ENCODE peak calls at places on chromosomes 2 and 18, in four cellular contexts. X is uterus; V is effector memory CD4-positive, alpha-beta T cell; R is right lobe of liver. W is an unnamed sample.

GRCh38 chr18:48227206-48227605 is 182.0 kb downstream of the ZBTB7C start:
- DNase-seq in R (no peak), X (no peak), V (no peak), W (no peak)

GRCh38 chr2:172998547-172998946 is 77.1 kb upstream of the MAP3K20 start:
- DNase-seq in X (no peak), R (no peak), V (no peak), W (no peak)

GRCh38 chr2:177211602-177212105 is 940 bp upstream of the HNRNPA3 start:
- DNase-seq in V (no peak), R (no peak), X (no peak), W (no peak)

GRCh38 chr2:175234153-175234552 is 52.6 kb upstream of the ATP5MC3 start:
- DNase-seq in V (no peak), X (no peak), R (no peak), W (no peak)

GRCh38 chr2:45329045-45329677 is 281.9 kb downstream of the SRBD1 start:
- DNase-seq in R (no peak), X (no peak), V (no peak), W (no peak)

GRCh38 chr2:63984606-63985359 is 34.4 kb downstream of the VPS54 start:
- DNase-seq in X (no peak), V (no peak), R (no peak), W (no peak)

GRCh38 chr2:207692206-207693065 is 19.0 kb upstream of the CCNYL1 start:
- DNase-seq in X (no peak), R (peak), V (no peak), W (peak)

GRCh38 chr18:25962176-25962575 is 128.2 kb downstream of the SS18 start:
- DNase-seq in X (no peak), V (no peak), R (no peak), W (no peak)

GRCh38 chr2:64186698-64187605 is 42.7 kb upstream of the PELI1 start:
- DNase-seq in R (no peak), V (no peak), X (no peak), W (no peak)

GRCh38 chr18:79164696-79165095 is 95.5 kb downstream of the ATP9B start:
- DNase-seq in R (no peak), X (no peak), V (no peak), W (no peak)

GRCh38 chr18:79166702-79167101 is 97.5 kb downstream of the ATP9B start:
- DNase-seq in R (no peak), X (no peak), V (no peak), W (no peak)

GRCh38 chr18:79173742-79174141 is 104.5 kb downstream of the ATP9B start:
- DNase-seq in V (no peak), R (no peak), X (no peak), W (no peak)

GRCh38 chr18:79167526-79168190 is 98.5 kb downstream of the ATP9B start:
- DNase-seq in R (no peak), V (no peak), X (no peak), W (no peak)

DNA sequence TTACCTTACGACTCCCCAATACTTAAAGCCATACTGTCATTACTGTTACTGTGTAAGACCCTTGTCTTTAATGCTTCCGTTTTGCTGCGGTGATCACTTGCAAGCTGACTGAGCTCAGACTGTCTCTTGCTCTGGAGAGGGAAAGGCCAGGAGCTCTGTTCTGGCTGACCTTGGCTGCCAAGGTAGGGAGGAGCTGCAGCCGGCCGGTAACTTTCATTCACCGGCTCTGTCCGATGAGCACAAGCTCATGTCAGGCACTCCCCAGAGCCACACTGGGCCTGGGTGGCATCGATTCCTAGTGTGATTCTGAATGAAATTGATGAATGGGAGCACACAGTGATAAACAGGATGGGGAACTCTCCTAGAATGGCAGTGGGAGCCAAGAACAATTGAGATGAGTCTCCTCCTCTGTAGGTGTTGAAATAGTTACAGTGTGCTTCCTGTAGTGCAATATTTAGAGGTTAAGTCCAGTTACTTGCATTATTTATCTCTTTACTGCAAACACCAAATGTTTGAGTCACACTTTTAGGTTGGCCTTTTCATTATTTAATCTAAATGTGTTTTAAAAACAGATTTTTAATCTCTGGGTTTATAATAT is 100.9 kb downstream of the ATP9B start:
- DNase-seq in R (no peak), X (no peak), V (no peak), W (no peak)
- H3K27ac ChIP-seq in R (no peak), X (no peak), V (no peak), W (no peak)

DNA sequence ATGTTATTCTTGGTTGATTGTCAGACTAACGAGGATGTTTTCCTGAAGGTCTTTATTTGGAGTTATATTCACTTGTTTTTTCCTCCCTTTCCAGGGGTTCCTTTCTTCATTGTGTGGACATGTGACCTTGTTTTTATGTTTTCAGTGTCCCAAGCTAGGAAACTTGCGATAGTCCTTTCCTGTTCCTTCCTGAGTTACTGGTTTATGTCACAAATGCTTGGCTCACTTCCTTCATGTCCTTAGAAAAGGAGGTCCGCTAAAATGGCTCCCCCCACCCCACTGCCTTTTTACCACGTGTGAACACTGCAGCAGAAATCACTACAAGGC is 179.0 kb downstream of the TXNL1 start:
- DNase-seq in V (no peak), X (no peak), R (no peak), W (no peak)
- H3K27ac ChIP-seq in V (no peak), X (peak), R (no peak), W (no peak)

GRCh38 chr2:69166812-69167468 is 154.0 kb downstream of the ANTXR1 start:
- DNase-seq in X (no peak), V (no peak), R (no peak), W (no peak)
- H3K27ac ChIP-seq in X (peak), V (no peak), R (no peak), W (peak)

GRCh38 chr2:135130751-135131150 is 78.7 kb downstream of the RAB3GAP1 start:
- DNase-seq in X (no peak), V (no peak), R (no peak), W (no peak)

GRCh38 chr2:135132314-135132713 is 80.2 kb downstream of the RAB3GAP1 start:
- DNase-seq in X (no peak), R (no peak), V (no peak), W (no peak)
- H3K27ac ChIP-seq in X (no peak), R (no peak), V (no peak), W (no peak)

GRCh38 chr2:190535119-190535439 is 557 bp upstream of the NEMP2 start:
- DNase-seq in X (no peak), V (no peak), R (no peak), W (no peak)

GRCh38 chr2:190533968-190534309 is 583 bp downstream of the NEMP2 start:
- DNase-seq in V (peak), X (no peak), R (peak), W (no peak)

GRCh38 chr2:190537765-190538164 is 3.2 kb upstream of the NEMP2 start:
- DNase-seq in V (no peak), X (no peak), R (no peak), W (no peak)

GRCh38 chr2:190534310-190535118 is at the start of gene NEMP2:
- DNase-seq in X (peak), V (peak), R (peak), W (peak)

DNA sequence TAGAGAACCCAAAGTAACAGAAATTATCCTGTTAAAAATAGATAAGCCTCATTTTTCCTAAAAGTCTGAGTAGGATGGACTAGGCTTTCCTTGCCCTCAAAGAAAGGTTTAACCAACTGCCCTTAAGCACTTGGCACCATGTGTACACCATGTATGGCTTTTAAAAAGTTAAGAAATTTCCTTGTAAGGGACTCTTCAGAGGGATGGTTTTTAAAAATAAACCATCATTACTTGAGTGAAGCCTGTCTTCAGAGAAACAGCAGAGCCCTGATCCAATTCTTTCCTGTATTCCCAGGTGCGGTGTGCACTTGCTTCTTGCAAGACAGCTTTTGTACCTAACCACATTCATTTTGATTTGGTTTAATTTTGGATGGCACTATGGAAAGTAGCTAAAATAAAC is 1.1 kb upstream of the NEMP2 start:
- DNase-seq in R (no peak), X (no peak), V (no peak), W (no peak)
- H3K27ac ChIP-seq in R (peak), X (peak), V (no peak), W (no peak)

DNA sequence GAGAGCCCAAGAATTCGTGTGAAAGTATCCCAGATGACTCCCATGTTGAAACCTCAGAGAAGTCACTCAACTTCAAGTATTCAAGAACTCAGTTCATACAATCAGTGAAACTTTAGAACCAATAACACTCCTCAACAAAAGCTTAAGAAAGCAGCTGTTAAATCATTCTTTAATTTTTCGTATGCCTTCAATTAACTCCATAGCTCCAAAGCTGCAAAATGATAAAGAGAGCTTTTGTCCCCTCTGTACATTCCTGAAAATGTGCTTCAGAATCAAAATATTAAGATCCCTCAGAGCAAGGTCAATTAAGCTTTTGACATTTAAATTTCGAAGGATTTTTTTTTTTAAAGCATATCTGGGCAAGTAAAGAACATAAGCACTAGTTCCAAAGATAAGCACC is 4.7 kb downstream of the COBLL1 start:
- DNase-seq in V (no peak), R (no peak), X (no peak), W (no peak)
- H3K27ac ChIP-seq in V (no peak), R (no peak), X (no peak), W (no peak)

GRCh38 chr2:28601612-28602011 is 105.8 kb downstream of the PLB1 start:
- DNase-seq in R (peak), X (no peak), V (no peak), W (no peak)

GRCh38 chr2:28603821-28604220 is 108.0 kb downstream of the PLB1 start:
- DNase-seq in R (no peak), V (no peak), X (no peak), W (no peak)

GRCh38 chr2:28604284-28604843 is 108.5 kb downstream of the PLB1 start:
- DNase-seq in R (no peak), V (no peak), X (no peak), W (no peak)

GRCh38 chr2:28602136-28602660 is 106.3 kb downstream of the PLB1 start:
- DNase-seq in X (no peak), V (no peak), R (no peak), W (no peak)

DNA sequence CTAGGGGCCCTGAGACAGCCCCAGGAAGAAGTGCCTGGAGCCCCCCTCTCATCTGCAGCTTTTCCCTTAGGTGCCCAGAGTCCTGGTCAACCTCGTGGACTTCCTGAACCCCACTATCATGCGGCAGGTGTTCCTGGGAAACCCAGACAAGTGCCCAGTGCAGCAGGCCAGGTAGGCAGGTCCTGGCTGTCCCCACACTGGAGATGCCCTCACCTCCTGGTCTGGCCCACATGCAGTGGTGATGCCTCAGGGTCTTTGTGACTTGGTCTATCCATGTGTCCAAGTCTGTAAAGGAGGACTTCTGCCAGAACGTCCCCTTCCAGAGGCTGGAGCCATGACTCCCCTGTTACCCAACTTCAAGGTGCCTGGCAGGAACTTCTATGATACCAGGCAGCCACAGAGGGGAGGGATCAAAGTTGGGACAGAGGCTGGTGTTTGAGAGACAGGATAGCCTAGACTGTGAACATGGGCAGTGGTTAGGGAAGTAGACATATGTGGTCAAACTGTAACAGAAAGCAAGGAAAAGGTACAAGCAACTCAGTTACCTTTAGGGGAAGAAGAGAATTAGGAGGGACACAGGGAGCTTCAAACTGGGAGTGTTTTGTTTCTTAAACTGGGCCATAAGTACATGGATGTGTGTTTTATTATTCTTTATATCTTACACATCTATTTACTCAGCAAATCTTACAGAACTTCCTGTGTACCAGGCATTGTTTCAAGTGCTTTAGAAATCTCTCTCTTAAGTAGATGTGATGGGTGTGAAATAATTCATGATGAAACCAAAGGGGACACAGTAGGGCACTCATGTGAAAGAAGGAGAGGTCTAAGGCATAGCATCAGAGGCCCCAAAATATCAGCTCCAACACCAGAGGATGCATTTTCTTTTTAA is 107.1 kb downstream of the PLB1 start:
- DNase-seq in R (no peak), X (no peak), V (no peak), W (no peak)
- H3K27ac ChIP-seq in R (no peak), X (peak), V (no peak), W (no peak)

GRCh38 chr2:106828119-106828518 is 57.8 kb downstream of the ST6GAL2 start:
- DNase-seq in R (no peak), V (no peak), X (no peak), W (no peak)
- H3K27ac ChIP-seq in R (no peak), V (no peak), X (no peak), W (no peak)

GRCh38 chr2:152493417-152493816 is 158.4 kb downstream of the FMNL2 start:
- DNase-seq in R (no peak), V (no peak), X (no peak), W (no peak)
- H3K27ac ChIP-seq in R (no peak), V (no peak), X (no peak), W (peak)

W was measured in caudate nucleus.